ENCODE peak calls at places on chromosomes 5 and 9, in five cellular contexts. O is neural crest cell, E is GM12865, F is breast epithelium, H is AG10803. A is an unnamed sample.

GRCh38 chr9:137113385-137114159 is 961 bp downstream of the DPP7 start:
- DNase-seq in O (no peak), H (peak; percentile 14), E (peak; percentile 62), F (no peak), A (no peak)

GRCh38 chr5:149125386-149125891 is 15.9 kb upstream of the ABLIM3 start:
- DNase-seq in E (no peak), F (peak; percentile 45), H (no peak), O (no peak), A (peak; percentile 76)

GRCh38 chr9:123376218-123377071 is 20.4 kb downstream of the CRB2 start:
- DNase-seq in O (no peak), H (no peak), E (no peak), F (no peak), A (no peak)

GRCh38 chr5:1171340-1171941 is 30.0 kb upstream of the SLC6A19 start:
- DNase-seq in O (no peak), H (peak; percentile 67), F (no peak), E (no peak), A (no peak)

GRCh38 chr5:150112211-150113046 is 26.1 kb upstream of the CSF1R start:
- DNase-seq in F (peak; percentile 29), H (peak; percentile 91), E (no peak), O (no peak), A (no peak)

GRCh38 chr9:70589571-70590263 is 175.3 kb upstream of the KLF9 start:
- DNase-seq in F (peak; percentile 39), H (peak; percentile 91), E (no peak), O (no peak), A (no peak)

GRCh38 chr9:105053209-105053652 is 125.3 kb upstream of the ABCA1 start:
- DNase-seq in H (peak; percentile 80), F (no peak), O (no peak), E (peak; percentile 66), A (peak; percentile 42)

GRCh38 chr5:170493028-170493820 is 10.6 kb upstream of the KCNIP1 start:
- DNase-seq in H (no peak), E (no peak), F (no peak), O (no peak), A (no peak)

GRCh38 chr9:132744881-132745761 is 74.9 kb downstream of the GTF3C4 start:
- DNase-seq in H (no peak), F (no peak), O (no peak), E (no peak), A (no peak)

GRCh38 chr5:77337716-77338115 is 127.2 kb downstream of the PDE8B start:
- DNase-seq in F (no peak), H (no peak), O (no peak), E (no peak), A (no peak)

GRCh38 chr5:37665889-37666288 is 174.0 kb downstream of the GDNF start:
- DNase-seq in F (no peak), H (peak; percentile 55), E (no peak), O (no peak), A (no peak)

GRCh38 chr5:138922494-138922893 is 47.4 kb upstream of the LRRTM2 start:
- DNase-seq in O (no peak), H (no peak), F (no peak), E (peak; percentile 23), A (no peak)

GRCh38 chr5:41869739-41870620 is at the start of gene OXCT1:
- DNase-seq in H (peak; percentile 74), O (peak; percentile 68), E (peak; percentile 96), F (peak; percentile 76), A (peak; percentile 70)

GRCh38 chr9:131503626-131504465 is 1.1 kb downstream of the POMT1 start:
- DNase-seq in E (peak; percentile 28), O (no peak), H (peak; percentile 35), F (no peak), A (peak; percentile 4)

GRCh38 chr5:118687085-118687484 is 301.3 kb downstream of the DTWD2 start:
- DNase-seq in H (no peak), F (no peak), E (peak; percentile 19), O (no peak), A (no peak)

GRCh38 chr5:132363431-132364112 is 5.9 kb upstream of the SLC22A5 start:
- DNase-seq in O (no peak), H (peak; percentile 81), E (no peak), F (no peak), A (peak; percentile 43)

GRCh38 chr5:116355819-116356601 is 218.6 kb downstream of the SEMA6A start:
- DNase-seq in F (no peak), E (no peak), H (no peak), O (no peak), A (no peak)

GRCh38 chr5:169071-169727 is 22.1 kb upstream of the LRRC14B start:
- DNase-seq in F (peak; percentile 61), H (peak; percentile 49), O (no peak), E (no peak), A (no peak)

GRCh38 chr9:13865869-13866268 is 448.1 kb downstream of the NFIB start:
- DNase-seq in E (no peak), F (no peak), H (no peak), O (no peak), A (no peak)

GRCh38 chr5:168833936-168834335 is 254.8 kb upstream of the PANK3 start:
- DNase-seq in E (no peak), H (no peak), O (no peak), F (no peak), A (no peak)

GRCh38 chr5:67581203-67581602 is 384.6 kb upstream of the CD180 start:
- DNase-seq in F (no peak), H (peak; percentile 41), O (no peak), E (no peak), A (no peak)

GRCh38 chr5:160175438-160176218 is 53.7 kb upstream of the FABP6 start:
- DNase-seq in F (no peak), E (no peak), O (no peak), H (peak; percentile 33), A (no peak)

GRCh38 chr5:180156141-180156540 is 52.9 kb downstream of the RASGEF1C start:
- DNase-seq in F (peak; percentile 4), E (no peak), O (no peak), H (no peak), A (no peak)

DNA sequence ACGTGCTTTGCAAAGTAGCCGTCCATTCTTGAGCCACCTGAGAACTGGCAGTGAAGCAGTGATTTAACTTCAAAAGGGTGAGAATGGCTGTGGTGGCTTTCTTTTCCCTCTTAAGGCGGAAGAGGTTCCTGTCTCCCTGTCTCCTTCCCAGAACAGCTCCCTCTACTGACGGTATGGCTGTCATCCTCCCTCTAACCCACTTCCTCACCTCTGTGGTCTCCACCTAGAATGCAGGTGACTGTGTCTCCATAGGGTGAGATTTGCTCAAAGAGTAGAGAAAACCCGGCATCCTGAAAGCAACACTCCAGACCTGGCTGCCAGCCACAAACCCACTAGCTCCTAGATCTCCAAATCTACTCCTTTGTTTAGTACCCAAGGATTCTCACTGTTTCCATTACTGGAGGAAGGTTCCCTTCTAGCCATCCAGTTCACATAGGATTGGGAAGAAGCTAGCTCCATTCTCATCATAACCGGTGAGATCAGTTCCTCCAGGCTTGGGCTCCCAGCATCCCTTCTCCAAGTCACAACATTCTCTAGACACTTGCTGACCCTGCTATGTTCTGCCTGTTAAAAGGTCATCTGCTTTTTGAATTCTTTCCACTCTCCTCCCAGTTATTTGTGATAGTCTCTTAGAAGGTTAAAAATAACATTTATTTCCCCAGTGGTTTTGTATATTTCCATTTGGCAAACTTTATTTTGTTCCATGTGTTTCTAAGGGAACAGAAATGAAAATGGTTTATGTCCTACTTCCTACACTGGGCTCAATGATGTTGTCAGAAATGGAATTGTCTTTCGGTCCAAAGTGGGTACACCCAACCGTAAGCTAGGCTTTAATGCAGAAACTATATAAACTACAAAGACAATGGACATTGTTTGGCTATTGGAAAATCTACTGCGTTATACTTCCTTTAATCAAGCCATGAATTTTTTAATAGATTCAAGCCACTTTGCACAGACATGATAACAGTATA is 269.4 kb downstream of the CWC27 start:
- DNase-seq in F (no peak), H (no peak), O (no peak), E (no peak), A (peak; percentile 42)
- TF ChIP-seq CTCF in F (no peak), H (peak; percentile 30), O (peak; percentile 45), E (peak; percentile 26), A (peak; percentile 37)

GRCh38 chr5:94771742-94772141 is 153.3 kb downstream of the SLF1 start:
- DNase-seq in F (no peak), E (no peak), O (no peak), H (no peak), A (no peak)
- TF ChIP-seq CTCF in F (no peak), E (no peak), O (no peak), H (no peak), A (no peak)

GRCh38 chr9:98572054-98572627 is 136.6 kb downstream of the GABBR2 start:
- DNase-seq in H (no peak), E (no peak), O (no peak), F (no peak), A (no peak)
- TF ChIP-seq CTCF in H (no peak), E (no peak), O (no peak), F (no peak), A (no peak)

GRCh38 chr5:75885849-75886596 is 168.8 kb upstream of the POC5 start:
- DNase-seq in O (peak; percentile 2), H (no peak), E (peak; percentile 34), F (no peak), A (peak; percentile 28)
- TF ChIP-seq CTCF in O (peak; percentile 40), H (no peak), E (peak; percentile 62), F (no peak), A (no peak)

DNA sequence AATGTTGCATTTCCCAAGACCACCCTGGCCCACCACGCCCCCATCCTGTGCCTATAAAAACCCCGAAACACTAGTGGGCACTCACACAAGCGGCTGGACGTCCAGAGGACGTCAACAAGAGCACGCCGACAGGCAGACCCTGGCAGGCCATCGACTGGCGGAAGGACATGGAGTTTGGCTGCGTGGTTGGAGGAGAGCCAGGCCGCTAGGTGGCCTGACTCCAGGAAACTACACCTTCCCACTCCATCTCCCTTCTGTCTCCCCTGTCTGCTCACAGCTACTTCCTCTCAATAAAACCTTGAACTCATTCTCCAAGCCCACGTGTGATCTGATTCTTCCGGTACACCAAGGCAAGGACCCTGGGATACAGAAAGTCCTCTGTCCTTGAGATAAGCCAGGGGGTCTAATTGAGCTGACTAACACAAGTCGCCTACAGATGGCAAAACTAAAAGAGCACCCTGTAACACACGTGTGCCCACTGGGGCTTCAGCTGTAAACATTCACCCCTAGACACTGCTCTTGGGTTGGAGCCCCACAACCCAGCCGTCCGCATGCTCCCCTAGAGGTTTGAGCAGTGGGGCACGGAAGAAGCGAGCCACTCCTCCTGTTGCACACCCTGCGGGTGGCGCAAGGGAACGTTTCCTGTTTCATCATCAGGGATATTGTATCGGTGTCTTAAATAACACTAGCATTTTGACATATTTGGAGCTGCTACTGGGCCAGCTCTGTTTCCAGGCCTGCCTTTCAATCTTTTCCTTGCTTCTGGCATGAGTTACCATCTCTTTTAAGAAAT is 54.5 kb upstream of the TAF11L2 start:
- DNase-seq in E (no peak), O (no peak), F (no peak), H (no peak), A (no peak)
- TF ChIP-seq CTCF in E (no peak), O (no peak), F (no peak), H (no peak), A (no peak)